ENCODE peak calls at places on chromosome 4, in four cellular contexts. J is DND-41, M is HAP-1, R is suprapubic skin. B is an unnamed sample.

GRCh38 chr4:158169931-158170690 is 2.7 kb downstream of the GASK1B start:
- DNase-seq in M (no peak), J (no peak), R (no peak), B (no peak)

GRCh38 chr4:110516106-110516922 is 40.4 kb downstream of the ENPEP start:
- DNase-seq in M (peak; percentile 89), R (peak; percentile 71), J (peak; percentile 85), B (peak; percentile 75)

GRCh38 chr4:2087170-2087569 is 28.0 kb downstream of the NAT8L start:
- DNase-seq in J (no peak), M (no peak), R (no peak), B (no peak)

GRCh38 chr4:32192363-32192762 is 1472.2 kb downstream of the PCDH7 start:
- DNase-seq in M (no peak), J (no peak), R (no peak), B (no peak)

GRCh38 chr4:15765306-15765705 is 12.8 kb upstream of the CD38 start:
- DNase-seq in J (peak; percentile 91), M (no peak), R (no peak), B (no peak)

GRCh38 chr4:110850461-110851447 is 227.9 kb upstream of the PITX2 start:
- DNase-seq in R (no peak), J (no peak), M (no peak), B (no peak)

GRCh38 chr4:26692014-26692726 is 108.3 kb downstream of the TBC1D19 start:
- DNase-seq in R (no peak), M (no peak), J (no peak), B (no peak)

GRCh38 chr4:40838742-40839141 is 89.0 kb downstream of the NSUN7 start:
- DNase-seq in J (no peak), R (no peak), M (no peak), B (no peak)

GRCh38 chr4:141815646-141816045 is 179.3 kb downstream of the IL15 start:
- DNase-seq in J (no peak), R (no peak), M (no peak), B (no peak)

GRCh38 chr4:170374770-170375169 is 285.0 kb upstream of the AADAT start:
- DNase-seq in R (no peak), M (peak; percentile 47), J (peak; percentile 24), B (peak; percentile 11)

GRCh38 chr4:85808104-85808503 is 333.2 kb downstream of the ARHGAP24 start:
- DNase-seq in R (no peak), J (no peak), M (no peak), B (no peak)

GRCh38 chr4:111230265-111230664 is 607.4 kb upstream of the PITX2 start:
- DNase-seq in J (no peak), R (no peak), M (no peak), B (no peak)

GRCh38 chr4:114180481-114180880 is 201.0 kb upstream of the ARSJ start:
- DNase-seq in M (peak; percentile 63), J (peak; percentile 8), R (no peak), B (peak; percentile 83)

GRCh38 chr4:108502366-108502765 is 118.0 kb upstream of the RPL34 start:
- DNase-seq in J (no peak), M (no peak), R (no peak), B (no peak)

GRCh38 chr4:1321946-1322650 is 24.9 kb upstream of the UVSSA start:
- DNase-seq in J (no peak), R (no peak), M (no peak), B (no peak)

GRCh38 chr4:78325244-78326187 is 226.1 kb upstream of the ANXA3 start:
- DNase-seq in J (no peak), M (no peak), R (no peak), B (no peak)

GRCh38 chr4:770022-770421 is 55.9 kb downstream of the CPLX1 start:
- DNase-seq in J (no peak), M (no peak), R (no peak), B (no peak)

DNA sequence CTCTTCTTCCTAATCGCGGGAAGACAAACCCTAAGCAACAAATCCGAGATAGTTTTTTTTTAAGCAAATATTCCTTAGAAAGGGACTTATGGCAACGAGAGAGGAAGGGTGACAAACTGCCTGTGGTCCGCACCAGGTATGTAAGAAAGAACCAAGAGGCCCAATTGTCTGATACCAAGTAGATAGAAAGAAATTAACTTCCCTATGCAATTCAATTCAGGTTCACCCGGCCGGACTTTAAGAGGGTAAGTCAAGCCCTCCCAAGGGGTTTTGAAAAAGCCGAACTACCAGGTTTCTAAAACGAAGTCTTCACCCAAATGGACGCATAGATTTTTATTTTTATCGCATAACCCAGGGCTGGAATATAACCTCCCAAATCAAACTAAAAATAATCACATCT is 1.7 kb upstream of the MAB21L2 start:
- DNase-seq in J (no peak), R (no peak), M (no peak), B (no peak)
- H3K4me3 ChIP-seq in J (no peak overlapping the region), R (no peak overlapping the region), M (no peak overlapping the region), B (peak overlapping the region; percentile 21)

GRCh38 chr4:147057631-147057980 is 111.9 kb upstream of the TTC29 start:
- DNase-seq in J (no peak), M (no peak), R (no peak), B (no peak)
- H3K4me3 ChIP-seq in J (no peak overlapping the region), M (no peak overlapping the region), R (peak overlapping the region; percentile 33), B (no peak overlapping the region)

GRCh38 chr4:156390599-156391296 is 437.1 kb upstream of the CTSO start:
- DNase-seq in R (no peak), J (no peak), M (peak; percentile 11), B (peak; percentile 71)
- H3K4me3 ChIP-seq in R (no peak overlapping the region), J (no peak overlapping the region), M (no peak overlapping the region), B (no peak overlapping the region)

DNA sequence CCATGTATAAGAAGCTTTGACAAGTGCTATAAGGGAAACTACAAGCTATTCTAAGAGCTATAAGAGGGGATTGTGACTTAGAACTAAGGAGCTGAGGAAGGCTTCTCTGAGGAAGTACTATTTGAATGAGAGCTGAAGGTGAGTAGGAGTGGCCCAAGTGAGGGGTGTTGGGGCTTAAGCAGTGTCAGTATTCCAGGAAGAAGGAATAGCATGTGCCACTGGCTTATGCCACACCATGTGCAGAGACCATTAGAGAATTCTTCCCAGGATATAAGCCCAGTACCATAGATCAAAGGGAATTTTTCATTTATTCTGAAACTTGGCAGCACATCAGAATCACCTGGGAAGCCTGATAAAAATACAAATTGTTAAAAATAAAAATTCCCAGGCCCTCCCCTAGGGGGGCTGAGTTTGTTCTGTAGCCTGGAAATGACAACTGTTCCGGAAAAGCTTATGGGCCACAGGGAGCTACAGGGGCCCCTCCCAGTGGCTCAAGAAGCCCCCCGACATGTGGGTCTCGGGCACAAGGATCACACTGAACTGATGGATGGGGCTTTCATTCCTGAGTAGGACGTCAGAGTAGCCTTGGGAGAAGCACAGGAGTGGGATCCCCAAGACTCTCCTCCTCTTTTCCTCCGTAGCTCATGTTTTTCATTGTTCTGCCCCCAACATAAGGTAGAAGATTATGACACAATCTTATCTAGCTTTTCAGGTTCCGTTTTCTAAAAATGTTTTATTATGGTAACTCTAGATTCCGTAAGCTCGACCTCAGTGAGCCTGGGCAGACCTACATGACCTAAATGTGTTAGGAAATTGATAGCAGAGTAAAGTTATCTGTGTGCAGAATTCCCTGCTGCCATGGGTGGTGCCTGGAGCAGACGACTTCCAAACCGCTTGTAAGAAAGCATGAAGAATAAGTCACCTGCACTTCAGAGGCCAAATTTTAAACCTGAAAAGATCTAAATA is 119.3 kb downstream of the AFF1 start:
- DNase-seq in R (no peak), M (no peak), J (no peak), B (no peak)
- H3K4me3 ChIP-seq in R (no peak overlapping the region), M (no peak overlapping the region), J (no peak overlapping the region), B (no peak overlapping the region)

DNA sequence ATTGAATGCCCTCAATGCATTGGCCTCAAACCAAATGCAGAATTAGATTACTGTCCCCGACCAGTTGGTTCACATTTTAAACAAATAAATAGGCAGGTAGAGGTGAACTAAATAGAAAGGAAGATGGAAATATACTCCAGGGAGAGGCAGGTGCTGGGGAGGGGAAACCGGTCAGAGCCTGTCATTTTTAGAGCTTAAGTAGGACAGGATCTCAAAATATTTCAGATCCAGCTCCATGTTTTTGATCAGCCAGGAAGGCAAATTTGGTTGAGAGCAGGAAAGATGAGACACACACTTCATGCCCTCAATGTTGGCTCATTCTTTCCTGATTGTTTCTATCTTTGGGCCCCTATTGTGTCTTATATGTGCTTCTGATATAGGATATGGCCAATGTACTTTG is 206.7 kb downstream of the SHROOM3 start:
- DNase-seq in R (no peak), M (no peak), J (no peak), B (no peak)
- H3K4me3 ChIP-seq in R (no peak overlapping the region), M (no peak overlapping the region), J (no peak overlapping the region), B (no peak overlapping the region)

GRCh38 chr4:165326831-165327210 is 648 bp upstream of the MSMO1 start:
- DNase-seq in R (no peak), M (peak; percentile 30), J (peak; percentile 30), B (peak; percentile 36)

GRCh38 chr4:165324918-165325304 is 2.6 kb upstream of the MSMO1 start:
- DNase-seq in M (no peak), R (no peak), J (no peak), B (no peak)

GRCh38 chr4:165324203-165324917 is 3.1 kb upstream of the MSMO1 start:
- DNase-seq in M (no peak), J (no peak), R (no peak), B (no peak)

GRCh38 chr4:165327211-165328100 is at the start of gene MSMO1:
- DNase-seq in R (peak; percentile 99), J (peak; percentile 99), M (peak; percentile 98), B (peak; percentile 100)

DNA sequence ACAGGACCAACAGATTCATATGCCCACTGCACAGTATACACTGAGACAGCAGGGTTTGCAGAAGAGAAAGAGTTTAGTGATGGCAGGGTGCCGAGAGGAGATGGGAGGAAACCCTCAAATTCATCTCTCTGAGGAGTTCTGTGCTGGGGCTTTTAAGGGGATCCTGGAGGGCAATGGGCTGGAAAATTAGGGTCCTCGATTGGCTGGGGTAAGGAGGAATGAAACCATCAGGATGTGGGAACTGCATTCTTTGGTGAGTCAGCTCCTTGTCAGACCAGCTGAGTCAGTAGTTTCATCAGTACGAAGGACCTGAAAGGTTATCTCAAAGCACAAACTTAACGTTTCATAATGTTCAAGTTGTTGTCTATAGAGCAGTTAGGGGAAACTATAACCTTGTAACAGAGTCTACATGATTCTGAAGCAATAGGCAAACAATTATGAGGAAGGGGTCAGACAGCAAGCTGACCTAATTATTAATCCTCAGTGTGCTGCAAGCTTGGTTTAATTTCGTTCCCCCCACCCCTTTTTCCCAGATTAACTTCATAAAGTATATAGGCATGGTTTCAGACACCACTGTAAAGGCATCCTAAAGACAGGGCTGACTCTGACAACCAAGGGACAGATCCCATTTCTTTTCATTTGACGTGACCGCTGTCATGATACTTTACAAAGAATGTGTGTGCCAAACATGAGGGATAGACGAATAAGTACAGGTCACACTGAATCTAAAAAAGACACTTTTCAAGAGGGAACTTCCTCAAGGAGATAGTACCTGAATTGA is 1.5 kb upstream of the MSMO1 start:
- DNase-seq in J (no peak), M (no peak), R (no peak), B (peak; percentile 88)
- H3K4me3 ChIP-seq in J (peak overlapping the region; percentile 83), M (no peak overlapping the region), R (peak overlapping the region; percentile 67), B (peak overlapping the region; percentile 67)